ENCODE peak calls at places on chromosomes 3 and 15, in six cellular contexts. H is uterus, C is activated T-cell treated with anti-CD3 and anti-CD28 coated beads for 48 hours, B is cortex of kidney, A is HFFc6, Z is adipocyte. T is an unnamed sample.

GRCh38 chr3:116947809-116948208 is 238.2 kb downstream of the TUSC7 start:
- DNase-seq in H (no peak), C (no peak), B (no peak), A (no peak), Z (peak; percentile 35), T (no peak)

GRCh38 chr3:175743733-175744400 is 884.7 kb downstream of the NAALADL2 start:
- DNase-seq in H (no peak), C (no peak), B (no peak), A (peak; percentile 57), Z (peak; percentile 30), T (no peak)

GRCh38 chr15:95304116-95304873 is 1026.2 kb upstream of the NR2F2 start:
- DNase-seq in H (peak; percentile 45), C (no peak), B (no peak), A (no peak), Z (no peak), T (no peak)

GRCh38 chr3:143775401-143775970 is 72.8 kb downstream of the SLC9A9 start:
- DNase-seq in H (no peak), C (no peak), B (no peak), A (peak; percentile 4), Z (peak; percentile 85), T (no peak)

GRCh38 chr15:38129531-38130199 is 123.0 kb upstream of the SPRED1 start:
- DNase-seq in H (peak; percentile 96), C (no peak), B (no peak), A (peak; percentile 99), Z (peak; percentile 96), T (peak; percentile 26)

GRCh38 chr3:171101982-171102610 is 75.6 kb upstream of the SLC2A2 start:
- DNase-seq in H (no peak), C (no peak), B (no peak), A (peak; percentile 65), Z (peak; percentile 46), T (no peak)

GRCh38 chr15:62619526-62619925 is 423.0 kb upstream of the TPM1 start:
- DNase-seq in H (no peak), C (no peak), B (no peak), A (no peak), Z (no peak), T (no peak)

GRCh38 chr3:5126586-5126985 is 4.5 kb downstream of the ARL8B start:
- DNase-seq in H (no peak), C (no peak), B (no peak), A (peak; percentile 13), Z (peak; percentile 90), T (no peak)

GRCh38 chr15:77528290-77528967 is 104.3 kb downstream of the LINGO1 start:
- DNase-seq in H (no peak), C (no peak), B (no peak), A (no peak), Z (no peak), T (no peak)

GRCh38 chr3:65830948-65831732 is 207.6 kb downstream of the MAGI1 start:
- DNase-seq in H (no peak), C (no peak), B (no peak), A (no peak), Z (no peak), T (no peak)

GRCh38 chr15:100997442-100997841 is 78.3 kb downstream of the LRRK1 start:
- DNase-seq in H (no peak), C (no peak), B (no peak), A (peak; percentile 80), Z (peak; percentile 64), T (no peak)

GRCh38 chr15:57098896-57099295 is 180.5 kb downstream of the TCF12 start:
- DNase-seq in H (no peak), C (no peak), B (no peak), A (no peak), Z (peak; percentile 36), T (no peak)

GRCh38 chr3:79162653-79163052 is 605.1 kb downstream of the ROBO1 start:
- DNase-seq in H (no peak), C (no peak), B (no peak), A (no peak), Z (no peak), T (no peak)

GRCh38 chr15:93159892-93160398 is 70.9 kb upstream of the RGMA start:
- DNase-seq in H (no peak), C (no peak), B (no peak), A (no peak), Z (no peak), T (no peak)

GRCh38 chr3:164897335-164897734 is 181.0 kb downstream of the SI start:
- DNase-seq in H (no peak), C (no peak), B (no peak), A (no peak), Z (no peak), T (no peak)

GRCh38 chr3:178690571-178690970 is 154.3 kb downstream of the KCNMB2 start:
- DNase-seq in H (no peak), C (no peak), B (no peak), A (no peak), Z (peak; percentile 23), T (no peak)

GRCh38 chr3:126986001-126986400 is 3.1 kb downstream of the PLXNA1 start:
- DNase-seq in H (no peak), C (no peak), B (no peak), A (no peak), Z (peak; percentile 61), T (no peak)

GRCh38 chr15:49521802-49522201 is 98.8 kb downstream of the FGF7 start:
- DNase-seq in H (no peak), C (no peak), B (no peak), A (no peak), Z (no peak), T (no peak)

GRCh38 chr3:42682301-42683070 is 2.9 kb upstream of the KLHL40 start:
- DNase-seq in H (no peak), C (no peak), B (no peak), A (no peak), Z (no peak), T (no peak)

GRCh38 chr3:61524933-61525332 is 36.4 kb upstream of the PTPRG start:
- DNase-seq in H (peak; percentile 16), C (no peak), B (no peak), A (no peak), Z (no peak), T (no peak)

GRCh38 chr3:197309528-197310361 is 11.3 kb upstream of the DLG1 start:
- DNase-seq in H (peak; percentile 31), C (no peak), B (no peak), A (peak; percentile 92), Z (peak; percentile 96), T (no peak)

GRCh38 chr15:39629376-39629775 is 48.5 kb downstream of the THBS1 start:
- DNase-seq in H (no peak), C (peak; percentile 41), B (no peak), A (no peak), Z (no peak), T (peak; percentile 62)

GRCh38 chr3:115325539-115325938 is 178.5 kb upstream of the ZBTB20 start:
- DNase-seq in H (no peak), C (no peak), B (no peak), A (no peak), Z (peak; percentile 60), T (peak; percentile 4)

GRCh38 chr3:172698650-172699049 is 12.2 kb downstream of the NCEH1 start:
- DNase-seq in H (no peak), C (no peak), B (no peak), A (no peak), Z (no peak), T (no peak)

GRCh38 chr3:143182861-143183667 is 63.5 kb downstream of the CHST2 start:
- DNase-seq in H (no peak), C (no peak), B (no peak), A (no peak), Z (peak; percentile 52), T (no peak)

GRCh38 chr3:45950686-45951600 is 7.7 kb downstream of the CXCR6 start:
- DNase-seq in H (no peak), C (peak; percentile 51), B (no peak), A (no peak), Z (no peak), T (peak; percentile 64)

GRCh38 chr3:58586776-58587192 is 9.6 kb upstream of the FAM107A start:
- DNase-seq in H (no peak), C (no peak), B (no peak), A (no peak), Z (no peak), T (no peak)

GRCh38 chr3:43477600-43477999 is 144.2 kb downstream of the ANO10 start:
- DNase-seq in H (peak; percentile 31), C (peak; percentile 24), B (no peak), A (no peak), Z (no peak), T (peak; percentile 33)

GRCh38 chr3:160381470-160381869 is 17.6 kb downstream of the IFT80 start:
- DNase-seq in H (no peak), C (no peak), B (no peak), A (peak; percentile 47), Z (no peak), T (no peak)

GRCh38 chr3:65729973-65730372 is 308.7 kb downstream of the MAGI1 start:
- DNase-seq in H (no peak), C (no peak), B (no peak), A (no peak), Z (no peak), T (no peak)

GRCh38 chr3:33388374-33389100 is 51.7 kb downstream of the UBP1 start:
- DNase-seq in H (no peak), C (no peak), B (no peak), A (no peak), Z (no peak), T (no peak)

GRCh38 chr3:55725681-55726500 is 238.8 kb upstream of the WNT5A start:
- DNase-seq in H (no peak), C (no peak), B (no peak), A (no peak), Z (peak; percentile 54), T (no peak)

GRCh38 chr3:148006508-148006907 is 597.3 kb downstream of the ZIC1 start:
- DNase-seq in H (no peak), C (no peak), B (no peak), A (peak; percentile 1), Z (peak; percentile 27), T (no peak)

GRCh38 chr3:48899298-48899697 is 616 bp upstream of the SLC25A20 start:
- DNase-seq in H (no peak), C (no peak), B (no peak), A (no peak), Z (no peak), T (peak; percentile 18)

GRCh38 chr3:40109641-40110490 is 199.6 kb upstream of the EIF1B start:
- DNase-seq in H (no peak), C (no peak), B (no peak), A (peak; percentile 33), Z (peak; percentile 55), T (no peak)

GRCh38 chr3:36969540-36970432 is 23.1 kb downstream of the EPM2AIP1 start:
- DNase-seq in H (no peak), C (peak; percentile 19), B (no peak), A (peak; percentile 83), Z (no peak), T (peak; percentile 41)

GRCh38 chr3:94875149-94875548 is 812.3 kb downstream of the NSUN3 start:
- DNase-seq in H (no peak), C (no peak), B (no peak), A (no peak), Z (no peak), T (no peak)

T was measured in activated naive CD8-positive, alpha-beta T cell treated with anti-CD3 and anti-CD28 coated beads, Interleukin-2, amount 50 U/mL, for 24 hours.